ENCODE peak calls at places on chromosomes 12 and 14, in seven cellular contexts. D, W, F, H, Y, E and X are unnamed samples.

GRCh38 chr14:71693373-71693772 is 238.9 kb upstream of the RGS6 start:
- DNase-seq in D (no peak), W (peak), F (peak), H (peak), Y (peak), E (peak), X (no peak)

GRCh38 chr12:51524386-51524901 is 66.6 kb upstream of the SCN8A start:
- DNase-seq in D (no peak), W (no peak), F (no peak), H (peak), Y (no peak), E (no peak), X (no peak)

GRCh38 chr14:76726551-76726961 is 34.7 kb upstream of the VASH1 start:
- DNase-seq in D (no peak), W (no peak), F (no peak), H (no peak), Y (no peak), E (no peak), X (no peak)

GRCh38 chr14:105180598-105181528 is at the start of gene NUDT14:
- DNase-seq in D (no peak), W (no peak), F (peak), H (peak), Y (peak), E (peak), X (peak)

GRCh38 chr12:32536000-32536345 is 136.6 kb downstream of the FGD4 start:
- DNase-seq in D (no peak), W (no peak), F (no peak), H (no peak), Y (no peak), E (no peak), X (no peak)

GRCh38 chr12:4118017-4118510 is 155.5 kb upstream of the CCND2 start:
- DNase-seq in D (no peak), W (peak), F (peak), H (peak), Y (peak), E (peak), X (peak)

GRCh38 chr12:43401096-43401495 is 150.9 kb downstream of the ADAMTS20 start:
- DNase-seq in D (no peak), W (no peak), F (no peak), H (no peak), Y (no peak), E (no peak), X (no peak)

GRCh38 chr12:65715976-65716375 is 108.3 kb upstream of the HMGA2 start:
- DNase-seq in D (no peak), W (no peak), F (no peak), H (no peak), Y (no peak), E (no peak), X (no peak)

GRCh38 chr14:96573473-96574100 is 71.4 kb downstream of the PAPOLA start:
- DNase-seq in D (no peak), W (no peak), F (no peak), H (no peak), Y (no peak), E (no peak), X (no peak)

GRCh38 chr12:57755454-57756372 is 810 bp downstream of the MARCHF9 start:
- DNase-seq in D (no peak), W (no peak), F (no peak), H (no peak), Y (no peak), E (peak), X (peak)

GRCh38 chr12:123602651-123603195 is 824 bp downstream of the DDX55 start:
- DNase-seq in D (no peak), W (no peak), F (peak), H (peak), Y (peak), E (peak), X (no peak)

GRCh38 chr12:78035913-78036658 is 205.4 kb downstream of the NAV3 start:
- DNase-seq in D (peak), W (no peak), F (peak), H (no peak), Y (peak), E (no peak), X (no peak)

GRCh38 chr12:119803391-119803791 is 73.7 kb downstream of the CIT start:
- DNase-seq in D (no peak), W (no peak), F (peak), H (peak), Y (peak), E (no peak), X (no peak)

GRCh38 chr12:21604245-21605101 is at the start of gene GYS2:
- DNase-seq in D (no peak), W (no peak), F (no peak), H (no peak), Y (no peak), E (no peak), X (no peak)
- H3K4me3 ChIP-seq in D (no peak), W (no peak), F (no peak), H (no peak), Y (no peak), E (no peak), X (no peak)

GRCh38 chr14:58354817-58355216 is 40.9 kb upstream of the TOMM20L start:
- DNase-seq in D (no peak), W (no peak), F (no peak), H (no peak), Y (no peak), E (no peak), X (no peak)

GRCh38 chr14:58356268-58356667 is 39.5 kb upstream of the TOMM20L start:
- DNase-seq in D (no peak), W (no peak), F (no peak), H (no peak), Y (peak), E (no peak), X (no peak)

GRCh38 chr14:58353516-58354299 is 42.0 kb upstream of the TOMM20L start:
- DNase-seq in D (no peak), W (no peak), F (no peak), H (peak), Y (no peak), E (peak), X (no peak)
- H3K4me3 ChIP-seq in D (no peak), W (no peak), F (no peak), H (peak), Y (no peak), E (peak), X (no peak)

DNA sequence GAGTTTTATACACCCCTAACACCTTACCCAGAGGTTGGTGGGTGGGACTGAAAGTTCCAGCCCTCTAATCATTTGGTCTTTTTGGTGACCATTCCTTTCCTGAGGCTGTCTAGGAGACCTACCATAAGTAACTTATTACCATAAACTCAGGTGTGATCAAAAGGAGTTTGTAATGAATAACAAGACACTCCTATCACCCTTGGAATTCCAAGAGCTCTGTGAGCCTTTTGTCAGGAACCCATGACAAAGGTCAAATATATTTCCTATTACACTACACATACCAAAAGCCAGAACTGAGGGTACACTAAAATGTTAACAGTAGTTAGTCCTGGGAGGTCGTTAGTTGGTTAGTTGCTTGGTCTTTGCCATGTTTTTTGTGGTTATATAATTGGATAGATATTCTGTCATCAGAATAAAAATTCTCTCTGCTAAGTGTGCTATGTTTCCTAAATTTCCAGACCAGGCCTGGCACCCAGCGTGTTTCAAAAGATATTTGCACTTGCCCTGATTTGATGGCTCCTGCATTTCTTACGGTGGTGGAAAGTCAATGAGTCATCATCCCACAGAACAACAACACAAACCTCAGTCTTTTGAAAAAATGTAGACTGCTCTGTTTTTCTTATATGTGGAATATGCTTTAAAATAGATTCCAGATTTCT is 27.0 kb upstream of the AKAP5 start:
- DNase-seq in D (no peak), W (peak), F (peak), H (peak), Y (peak), E (no peak), X (no peak)
- H3K4me3 ChIP-seq in D (no peak), W (no peak), F (no peak), H (no peak), Y (no peak), E (no peak), X (no peak)

GRCh38 chr12:103986823-103987222 is 21.2 kb downstream of the TDG start:
- DNase-seq in D (no peak), W (peak), F (no peak), H (peak), Y (peak), E (no peak), X (no peak)
- H3K4me3 ChIP-seq in D (no peak), W (no peak), F (no peak), H (no peak), Y (no peak), E (no peak), X (no peak)

DNA sequence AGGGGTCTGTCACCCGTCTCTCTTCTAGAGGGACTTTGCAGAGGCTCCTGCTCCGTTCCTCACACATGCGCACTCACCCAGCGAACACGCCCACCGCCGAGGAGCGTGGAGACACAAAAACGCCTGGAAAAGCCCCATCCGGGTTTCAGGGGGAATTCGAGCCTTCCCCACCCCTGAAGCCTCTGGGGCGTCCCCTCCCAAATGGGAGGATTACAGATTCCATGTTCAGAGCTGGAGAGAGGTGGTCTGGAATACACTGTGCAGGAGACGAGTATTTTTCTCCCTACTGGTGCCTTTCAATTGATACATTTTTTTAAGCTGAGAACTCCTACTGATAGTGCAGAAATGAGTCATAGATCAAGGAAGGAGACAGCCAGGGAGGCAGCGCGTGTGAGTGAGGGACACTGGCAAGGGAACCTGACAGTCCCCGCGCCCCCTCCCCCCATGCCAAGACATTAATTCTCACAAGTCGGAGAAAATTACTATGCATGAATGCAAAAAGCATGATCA is 37.0 kb downstream of the BCL11B start:
- DNase-seq in D (no peak), W (no peak), F (no peak), H (no peak), Y (no peak), E (peak), X (no peak)
- H3K4me3 ChIP-seq in D (no peak), W (no peak), F (no peak), H (no peak), Y (no peak), E (peak), X (no peak)

GRCh38 chr12:12562016-12562483 is 613 bp downstream of the DUSP16 start:
- DNase-seq in D (peak), W (no peak), F (peak), H (peak), Y (peak), E (no peak), X (peak)
- H3K4me3 ChIP-seq in D (peak), W (peak), F (peak), H (peak), Y (peak), E (peak), X (peak)

GRCh38 chr12:8644345-8645248 is 18.0 kb downstream of the MFAP5 start:
- DNase-seq in D (no peak), W (no peak), F (no peak), H (no peak), Y (no peak), E (peak), X (no peak)
- H3K4me3 ChIP-seq in D (no peak), W (no peak), F (no peak), H (no peak), Y (no peak), E (peak), X (no peak)